ENCODE peak calls at places on chromosomes 4 and X, in seven cellular contexts. G, Z, R, K, A, U and E are unnamed samples.

GRCh38 chrX:84168095-84168494 is 19.9 kb downstream of the RPS6KA6 start:
- DNase-seq in G (no peak), Z (no peak), R (no peak), K (no peak), A (peak; percentile 53), U (no peak), E (peak; percentile 56)

GRCh38 chrX:150429577-150429976 is 66.5 kb downstream of the MAMLD1 start:
- DNase-seq in G (no peak), Z (no peak), R (peak; percentile 76), K (no peak), A (peak; percentile 86), U (no peak), E (peak; percentile 84)

GRCh38 chr4:75180790-75181776 is 248.2 kb downstream of the PARM1 start:
- DNase-seq in G (no peak), Z (no peak), R (no peak), K (no peak), A (no peak), U (peak; percentile 7), E (no peak)

GRCh38 chr4:165331823-165332222 is 4.4 kb downstream of the MSMO1 start:
- DNase-seq in G (no peak), Z (no peak), R (no peak), K (no peak), A (no peak), U (no peak), E (no peak)

GRCh38 chr4:170088686-170089085 is 1.1 kb downstream of the AADAT start:
- DNase-seq in G (no peak), Z (no peak), R (no peak), K (no peak), A (no peak), U (no peak), E (no peak)

GRCh38 chrX:112941209-112941788 is 100.7 kb upstream of the AMOT start:
- DNase-seq in G (no peak), Z (no peak), R (no peak), K (no peak), A (peak; percentile 1), U (peak; percentile 7), E (no peak)

GRCh38 chr4:151690164-151690856 is 70.5 kb downstream of the GATB start:
- DNase-seq in G (no peak), Z (no peak), R (peak; percentile 57), K (no peak), A (peak; percentile 74), U (no peak), E (peak; percentile 65)

GRCh38 chr4:93829531-93830089 is 1.1 kb downstream of the ATOH1 start:
- DNase-seq in G (no peak), Z (no peak), R (no peak), K (no peak), A (no peak), U (no peak), E (no peak)

GRCh38 chr4:28557755-28558154 is 1697.1 kb downstream of the STIM2 start:
- DNase-seq in G (no peak), Z (no peak), R (peak; percentile 32), K (no peak), A (peak; percentile 77), U (no peak), E (peak; percentile 88)

GRCh38 chr4:100224160-100224559 is 33.9 kb upstream of the DDIT4L start:
- DNase-seq in G (no peak), Z (no peak), R (no peak), K (no peak), A (no peak), U (no peak), E (no peak)

GRCh38 chr4:8315343-8316250 is 46.0 kb downstream of the HTRA3 start:
- DNase-seq in G (peak; percentile 41), Z (no peak), R (peak; percentile 89), K (peak; percentile 75), A (peak; percentile 89), U (peak; percentile 79), E (peak; percentile 75)

DNA sequence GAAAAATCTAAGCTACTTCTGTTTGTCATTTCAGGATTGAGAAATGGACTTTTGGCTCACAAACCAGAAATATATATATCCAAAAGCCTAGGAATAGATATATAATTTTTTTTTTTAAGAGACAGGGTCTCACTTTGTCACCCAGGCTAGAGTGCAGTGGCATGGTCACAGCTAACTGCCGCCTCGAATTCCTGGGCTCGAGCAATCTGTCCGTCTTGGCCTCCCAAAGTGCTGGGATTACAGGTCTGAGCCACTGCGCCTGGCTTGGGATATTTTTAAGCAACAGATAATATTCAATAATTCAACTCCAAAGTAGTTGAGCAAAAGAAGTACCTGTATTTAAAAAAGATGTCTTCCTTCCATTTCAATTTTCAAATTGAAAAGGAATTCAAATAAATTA is 112.5 kb downstream of the C4orf51 start:
- DNase-seq in G (no peak), Z (no peak), R (no peak), K (no peak), A (no peak), U (no peak), E (no peak)
- H3K4me3 ChIP-seq in G (no peak overlapping the region), Z (no peak overlapping the region), R (no peak overlapping the region), K (no peak overlapping the region), A (no peak overlapping the region), U (no peak overlapping the region), E (no peak overlapping the region)

DNA sequence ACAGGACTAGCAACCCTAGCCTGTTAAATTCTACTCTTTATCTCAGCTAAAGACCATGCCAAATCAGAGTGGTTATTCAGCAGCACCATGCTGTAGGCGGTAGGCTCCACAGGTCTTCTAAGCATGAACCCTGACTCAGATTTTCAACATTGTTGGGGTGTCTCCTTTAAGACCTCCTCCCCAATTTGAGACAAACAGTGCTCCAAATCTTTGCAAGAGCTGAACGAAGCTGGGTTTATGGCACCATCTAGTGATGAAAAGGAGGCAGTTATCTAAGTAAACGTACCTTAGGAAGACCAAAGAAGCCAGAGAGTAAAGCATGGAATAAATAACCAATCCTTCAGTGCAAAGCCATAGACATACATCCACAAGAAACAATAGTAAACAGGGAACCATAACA is 334.5 kb upstream of the SLC7A11 start:
- DNase-seq in G (no peak), Z (no peak), R (peak; percentile 80), K (no peak), A (peak; percentile 68), U (no peak), E (peak; percentile 48)
- TF ChIP-seq CTCF in G (no peak), Z (no peak), R (peak; percentile 71), K (no peak), A (peak; percentile 55), U (no peak), E (peak; percentile 43)

GRCh38 chr4:41256131-41256739 is 493 bp upstream of the UCHL1 start:
- DNase-seq in G (no peak), Z (no peak), R (peak; percentile 76), K (no peak), A (peak; percentile 74), U (no peak), E (no peak)

GRCh38 chr4:41258783-41259182 is 2.1 kb downstream of the UCHL1 start:
- DNase-seq in G (no peak), Z (no peak), R (peak; percentile 87), K (no peak), A (peak; percentile 86), U (peak; percentile 24), E (peak; percentile 81)

GRCh38 chr4:41256740-41257256 is at the start of gene UCHL1:
- DNase-seq in G (no peak), Z (peak; percentile 26), R (peak; percentile 96), K (no peak), A (peak; percentile 94), U (peak; percentile 50), E (peak; percentile 76)

GRCh38 chr4:41257901-41258300 is 1.2 kb downstream of the UCHL1 start:
- DNase-seq in G (no peak), Z (no peak), R (peak; percentile 13), K (no peak), A (no peak), U (no peak), E (no peak)

DNA sequence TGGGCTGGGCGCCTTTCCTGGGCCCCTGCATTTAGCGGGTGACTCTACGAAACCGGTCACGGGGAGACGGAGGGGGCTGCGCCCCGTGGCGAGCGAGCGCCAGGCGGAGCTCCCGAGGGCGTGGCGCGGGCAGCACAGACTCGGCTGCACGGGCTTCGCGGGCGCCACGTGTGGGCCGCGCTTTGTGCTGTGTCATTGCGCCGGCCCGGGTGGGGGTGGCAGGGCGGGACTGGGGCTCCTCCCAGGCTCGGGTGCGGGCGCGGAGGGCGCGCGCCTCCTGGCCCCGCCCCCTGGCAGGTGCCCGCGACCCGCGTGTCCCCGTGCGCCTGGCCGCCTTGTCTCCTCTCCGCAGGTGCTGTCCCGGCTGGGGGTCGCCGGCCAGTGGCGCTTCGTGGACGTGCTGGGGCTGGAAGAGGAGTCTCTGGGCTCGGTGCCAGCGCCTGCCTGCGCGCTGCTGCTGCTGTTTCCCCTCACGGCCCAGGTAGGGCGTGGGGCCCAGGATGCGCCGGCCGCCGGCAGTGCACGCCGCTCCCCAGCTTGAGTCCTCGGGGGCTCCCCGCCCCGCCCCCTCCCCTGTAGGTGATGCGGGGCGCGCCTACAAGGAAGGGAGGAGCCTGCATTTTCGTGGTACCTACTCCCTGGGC is 651 bp downstream of the UCHL1 start:
- DNase-seq in G (no peak), Z (peak; percentile 42), R (peak; percentile 66), K (peak; percentile 61), A (peak; percentile 52), U (peak; percentile 62), E (peak; percentile 36)
- H3K4me3 ChIP-seq in G (no peak overlapping the region), Z (peak overlapping the region; percentile 39), R (peak overlapping the region; percentile 88), K (peak overlapping the region; percentile 56), A (peak overlapping the region; percentile 94), U (no peak overlapping the region), E (peak overlapping the region; percentile 62)

GRCh38 chr4:82850684-82851083 is 40.3 kb downstream of the SEC31A start:
- DNase-seq in G (no peak), Z (no peak), R (no peak), K (no peak), A (no peak), U (no peak), E (no peak)

GRCh38 chr4:82852751-82853053 is 38.3 kb downstream of the SEC31A start:
- DNase-seq in G (no peak), Z (no peak), R (no peak), K (no peak), A (no peak), U (no peak), E (no peak)

GRCh38 chr4:82851318-82851717 is 39.6 kb downstream of the SEC31A start:
- DNase-seq in G (no peak), Z (no peak), R (no peak), K (no peak), A (no peak), U (no peak), E (no peak)

GRCh38 chr4:82848706-82849105 is 42.2 kb downstream of the SEC31A start:
- DNase-seq in G (no peak), Z (no peak), R (no peak), K (no peak), A (no peak), U (no peak), E (no peak)

DNA sequence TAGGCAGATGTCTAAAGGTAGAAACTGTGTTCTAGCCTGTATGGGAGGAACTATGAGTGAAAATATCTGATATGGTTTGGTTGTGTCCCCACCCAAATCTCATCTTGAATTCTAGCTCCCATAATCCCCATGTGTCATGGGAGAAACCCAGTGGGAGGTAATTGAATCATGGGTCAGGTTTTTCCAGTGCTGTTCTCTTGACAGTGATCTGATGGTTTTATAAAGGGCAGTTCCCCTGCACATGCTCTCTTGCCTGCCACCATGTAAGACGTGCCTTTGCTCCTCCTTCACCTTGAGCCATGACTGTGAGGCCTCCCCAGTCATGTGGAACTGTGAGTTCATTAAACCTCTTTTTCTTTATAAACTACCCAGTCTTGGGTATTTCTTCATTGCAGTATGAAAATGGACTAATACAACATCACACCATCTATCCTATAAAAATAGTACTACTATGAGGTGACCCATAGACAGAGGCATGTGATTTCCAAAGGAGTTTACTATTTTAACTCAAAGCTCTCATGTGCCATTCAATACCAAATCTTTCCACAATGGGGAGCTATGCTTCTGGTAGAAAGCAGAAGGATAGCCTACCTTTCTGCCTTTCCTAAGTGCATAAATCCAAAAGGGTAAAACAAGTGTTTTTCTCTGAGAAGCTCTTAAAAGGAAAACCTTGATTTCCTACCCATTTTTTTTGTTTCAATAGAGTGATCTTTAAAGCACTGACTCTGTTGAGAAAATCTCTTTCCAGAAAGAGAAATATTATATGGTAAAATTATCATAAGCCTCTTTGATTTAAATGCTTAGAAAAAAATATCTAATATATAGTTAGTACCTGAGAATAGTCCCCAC is 38.8 kb downstream of the SEC31A start:
- DNase-seq in G (no peak), Z (no peak), R (peak; percentile 75), K (no peak), A (peak; percentile 49), U (no peak), E (peak; percentile 54)
- TF ChIP-seq CTCF in G (peak; percentile 65), Z (peak; percentile 45), R (peak; percentile 55), K (peak; percentile 39), A (peak; percentile 43), U (no peak), E (peak; percentile 54)